ENCODE peak calls at places on chromosomes 3 and 15, in nine cellular contexts. F is GM23248, X is foreskin fibroblast, H is left ventricle myocardium inferior, O is ovary, L is AG10803, M is HAP-1, G is astrocyte of the spinal cord, U is BJ. T is an unnamed sample.

GRCh38 chr3:152943645-152944044 is 108.7 kb downstream of the P2RY1 start:
- DNase-seq in F (peak; percentile 17), X (peak; percentile 17), H (no peak), O (no peak), L (no peak), M (no peak), G (no peak), U (no peak), T (no peak)

GRCh38 chr3:134621824-134622223 is 29.0 kb downstream of the KY start:
- DNase-seq in F (no peak), X (peak; percentile 8), H (no peak), O (no peak), L (no peak), M (no peak), G (peak; percentile 13), U (no peak), T (no peak)

GRCh38 chr3:160331127-160331937 is 67.7 kb downstream of the IFT80 start:
- DNase-seq in F (peak; percentile 86), X (peak; percentile 93), H (no peak), O (no peak), L (peak; percentile 93), M (no peak), G (peak; percentile 87), U (peak; percentile 67), T (no peak)

GRCh38 chr3:23944861-23945652 is at the start of gene NR1D2:
- DNase-seq in F (peak; percentile 95), X (peak; percentile 93), H (peak; percentile 88), O (peak; percentile 87), L (peak; percentile 81), M (peak; percentile 91), G (peak; percentile 78), U (no peak), T (peak; percentile 92)

GRCh38 chr15:61828008-61828407 is 232.2 kb downstream of the VPS13C start:
- DNase-seq in F (no peak), X (no peak), H (no peak), O (no peak), L (no peak), M (no peak), G (no peak), U (no peak), T (no peak)

GRCh38 chr15:31024330-31024729 is 32.9 kb upstream of the MTMR10 start:
- DNase-seq in F (peak; percentile 78), X (peak; percentile 91), H (no peak), O (no peak), L (peak; percentile 98), M (no peak), G (peak; percentile 95), U (peak; percentile 96), T (no peak)

GRCh38 chr3:178680037-178680436 is 143.8 kb downstream of the KCNMB2 start:
- DNase-seq in F (no peak), X (no peak), H (no peak), O (no peak), L (no peak), M (no peak), G (no peak), U (no peak), T (no peak)

GRCh38 chr15:40420071-40420713 is 14.6 kb downstream of the IVD start:
- DNase-seq in F (no peak), X (no peak), H (peak; percentile 55), O (no peak), L (no peak), M (no peak), G (no peak), U (no peak), T (no peak)

GRCh38 chr3:66800941-66801545 is 197.1 kb upstream of the KBTBD8 start:
- DNase-seq in F (peak; percentile 35), X (peak; percentile 42), H (no peak), O (no peak), L (no peak), M (no peak), G (peak; percentile 34), U (no peak), T (no peak)

GRCh38 chr3:181212271-181212670 is 222.7 kb upstream of the DNAJC19 start:
- DNase-seq in F (peak; percentile 3), X (no peak), H (no peak), O (no peak), L (no peak), M (no peak), G (no peak), U (no peak), T (no peak)

GRCh38 chr15:46080018-46080417 is 445.2 kb downstream of the SQOR start:
- DNase-seq in F (no peak), X (peak; percentile 4), H (no peak), O (no peak), L (peak; percentile 4), M (no peak), G (peak; percentile 11), U (peak; percentile 9), T (no peak)

GRCh38 chr15:73951591-73951990 is 25.3 kb downstream of the LOXL1 start:
- DNase-seq in F (no peak), X (no peak), H (no peak), O (no peak), L (no peak), M (no peak), G (no peak), U (no peak), T (no peak)

GRCh38 chr3:157237886-157238285 is 77.9 kb upstream of the CCNL1 start:
- DNase-seq in F (no peak), X (no peak), H (no peak), O (no peak), L (no peak), M (no peak), G (no peak), U (no peak), T (no peak)

GRCh38 chr15:78716651-78717050 is 75.6 kb upstream of the CHRNB4 start:
- DNase-seq in F (peak; percentile 23), X (peak; percentile 25), H (no peak), O (no peak), L (no peak), M (no peak), G (no peak), U (no peak), T (no peak)

GRCh38 chr3:48268381-48268935 is 27.6 kb downstream of the ZNF589 start:
- DNase-seq in F (no peak), X (no peak), H (no peak), O (no peak), L (no peak), M (no peak), G (no peak), U (no peak), T (no peak)

DNA sequence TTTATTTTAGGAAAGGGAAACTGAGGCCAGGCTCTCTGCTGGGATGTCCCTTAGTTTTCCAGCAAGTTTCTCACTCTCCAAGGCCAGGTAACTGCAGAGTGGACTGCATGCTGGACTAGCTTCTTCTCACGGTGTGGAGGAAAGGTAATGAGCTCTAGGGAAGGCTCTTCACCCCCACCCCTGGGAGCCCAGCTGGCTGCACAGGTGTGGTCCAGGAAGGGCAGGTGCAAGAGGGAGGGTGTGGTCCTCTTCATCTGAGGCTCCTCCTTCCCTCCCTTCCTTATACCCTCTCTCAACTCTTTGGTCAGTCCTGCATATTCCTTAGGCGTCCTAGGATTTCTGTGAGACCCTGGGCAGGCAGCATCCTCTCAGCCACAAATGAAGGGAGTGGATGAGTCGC is 33.9 kb downstream of the RNU5B-1 start:
- DNase-seq in F (no peak), X (no peak), H (no peak), O (no peak), L (no peak), M (no peak), G (no peak), U (no peak), T (no peak)
- H3K4me3 ChIP-seq in F (no peak overlapping the region), X (no peak overlapping the region), H (no peak overlapping the region), O (no peak overlapping the region), L (no peak overlapping the region), M (no peak overlapping the region), G (no peak overlapping the region), U (no peak overlapping the region), T (no peak overlapping the region)

GRCh38 chr3:81760215-81760614 is 1.2 kb downstream of the GBE1 start:
- DNase-seq in F (peak; percentile 37), X (no peak), H (no peak), O (no peak), L (no peak), M (no peak), G (no peak), U (no peak), T (no peak)
- H3K4me3 ChIP-seq in F (peak overlapping the region; percentile 96), X (peak overlapping the region; percentile 61), H (peak overlapping the region; percentile 80), O (peak overlapping the region; percentile 50), L (peak overlapping the region; percentile 79), M (peak overlapping the region; percentile 64), G (peak overlapping the region; percentile 54), U (peak overlapping the region; percentile 69), T (peak overlapping the region; percentile 79)

DNA sequence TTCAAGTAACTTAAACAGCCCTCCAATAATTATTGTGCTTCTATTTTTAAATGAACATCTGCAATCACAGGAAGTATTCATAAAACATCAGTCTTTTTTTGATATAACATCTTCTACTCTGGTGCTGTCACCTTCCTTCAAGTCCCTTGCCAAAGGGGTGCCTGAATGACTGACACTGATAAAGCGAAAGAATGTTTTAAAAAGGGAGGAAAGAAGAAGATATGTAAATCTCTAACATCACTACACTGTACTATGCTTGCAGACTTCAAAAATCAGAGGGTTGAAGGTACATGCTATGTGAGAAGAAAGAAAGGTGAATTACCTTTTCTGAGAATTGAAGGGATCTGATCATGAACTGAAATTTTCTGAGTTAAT is 253.7 kb downstream of the ZPLD1 start:
- DNase-seq in F (no peak), X (no peak), H (no peak), O (no peak), L (no peak), M (no peak), G (no peak), U (no peak), T (no peak)
- H3K4me3 ChIP-seq in F (no peak overlapping the region), X (no peak overlapping the region), H (no peak overlapping the region), O (no peak overlapping the region), L (no peak overlapping the region), M (no peak overlapping the region), G (no peak overlapping the region), U (no peak overlapping the region), T (no peak overlapping the region)

GRCh38 chr15:84821501-84822021 is 4.4 kb downstream of the ALPK3 start:
- DNase-seq in F (no peak), X (no peak), H (no peak), O (peak; percentile 59), L (no peak), M (no peak), G (no peak), U (no peak), T (no peak)

GRCh38 chr15:84817461-84818081 is 415 bp downstream of the ALPK3 start:
- DNase-seq in F (no peak), X (no peak), H (no peak), O (no peak), L (no peak), M (no peak), G (no peak), U (no peak), T (no peak)

GRCh38 chr15:84819291-84819768 is 2.2 kb downstream of the ALPK3 start:
- DNase-seq in F (no peak), X (no peak), H (peak; percentile 78), O (no peak), L (no peak), M (no peak), G (no peak), U (no peak), T (peak; percentile 71)

GRCh38 chr15:84818221-84819131 is 1.3 kb downstream of the ALPK3 start:
- DNase-seq in F (peak; percentile 22), X (no peak), H (no peak), O (peak; percentile 16), L (no peak), M (no peak), G (peak; percentile 59), U (no peak), T (peak; percentile 64)

DNA sequence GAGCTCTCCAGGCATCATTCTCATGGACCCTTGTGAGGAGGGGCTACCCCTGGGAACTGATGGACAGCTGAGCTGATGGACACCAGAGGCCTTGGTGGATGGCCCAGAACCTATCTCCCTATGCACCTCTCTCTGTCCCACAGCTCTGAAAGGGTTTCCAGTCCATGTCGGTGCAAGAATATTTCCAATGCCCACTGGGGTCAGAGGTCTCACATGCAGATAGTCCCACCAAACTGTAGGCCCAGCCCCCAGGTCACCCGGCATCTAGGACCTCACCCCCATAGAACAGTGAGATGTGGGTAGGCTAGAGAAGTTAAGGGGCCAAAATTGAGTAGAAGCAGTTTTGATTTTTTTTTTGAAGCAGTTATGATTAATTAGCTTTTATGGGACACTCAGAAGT is 2.6 kb downstream of the ALPK3 start:
- DNase-seq in F (no peak), X (no peak), H (no peak), O (no peak), L (no peak), M (no peak), G (no peak), U (no peak), T (no peak)
- H3K4me3 ChIP-seq in F (no peak overlapping the region), X (no peak overlapping the region), H (peak overlapping the region; percentile 73), O (no peak overlapping the region), L (no peak overlapping the region), M (no peak overlapping the region), G (no peak overlapping the region), U (no peak overlapping the region), T (peak overlapping the region; percentile 17)

T was measured in heart left ventricle.